ENCODE peak calls at places on chromosomes 11 and 22, in four cellular contexts. N is dorsolateral prefrontal cortex, K is AG04449, M is prostate gland. T is an unnamed sample.

GRCh38 chr22:19814428-19814827 is 40.2 kb downstream of the GNB1L start:
- DNase-seq in N (no peak), K (no peak), M (no peak), T (no peak)

GRCh38 chr11:3989251-3989650 is 105.3 kb upstream of the RRM1 start:
- DNase-seq in N (peak), K (no peak), M (no peak), T (no peak)

GRCh38 chr11:15159085-15159484 is 44.4 kb downstream of the INSC start:
- DNase-seq in N (no peak), K (no peak), M (no peak), T (no peak)

GRCh38 chr22:42808516-42808915 is 48.6 kb downstream of the ARFGAP3 start:
- DNase-seq in N (no peak), K (no peak), M (no peak), T (no peak)

GRCh38 chr11:32511926-32512325 is 71.7 kb upstream of the EIF3M start:
- DNase-seq in N (no peak), K (no peak), M (no peak), T (no peak)

GRCh38 chr22:28442951-28443876 is 236.4 kb downstream of the TTC28 start:
- DNase-seq in N (peak), K (no peak), M (peak), T (no peak)

GRCh38 chr11:2927493-2927800 is 1.8 kb downstream of the PHLDA2 start:
- DNase-seq in N (no peak), K (no peak), M (no peak), T (no peak)

GRCh38 chr11:16604784-16605439 is 133.5 kb upstream of the C11orf58 start:
- DNase-seq in N (no peak), K (no peak), M (no peak), T (no peak)

GRCh38 chr22:44329179-44329796 is 16.5 kb upstream of the SHISAL1 start:
- DNase-seq in N (no peak), K (no peak), M (no peak), T (no peak)

GRCh38 chr22:24001314-24001713 is 3.9 kb downstream of the GSTT4 start:
- DNase-seq in N (no peak), K (no peak), M (no peak), T (no peak)

GRCh38 chr11:2853997-2854560 is 31.5 kb downstream of the CDKN1C start:
- DNase-seq in N (no peak), K (no peak), M (no peak), T (no peak)

GRCh38 chr11:70532728-70533127 is 134.4 kb downstream of the CTTN start:
- DNase-seq in N (no peak), K (no peak), M (no peak), T (no peak)

GRCh38 chr11:24234822-24235508 is 261.9 kb upstream of the LUZP2 start:
- DNase-seq in N (no peak), K (no peak), M (no peak), T (no peak)

GRCh38 chr11:94731921-94732601 is 36.1 kb upstream of the AMOTL1 start:
- DNase-seq in N (no peak), K (no peak), M (no peak), T (peak)

GRCh38 chr11:60680455-60681119 is 18.8 kb upstream of the MS4A8 start:
- DNase-seq in N (no peak), K (no peak), M (no peak), T (no peak)

GRCh38 chr11:128599729-128600128 is 12.4 kb upstream of the ETS1 start:
- DNase-seq in N (no peak), K (no peak), M (no peak), T (no peak)

GRCh38 chr22:32322986-32323385 is 34.7 kb upstream of the RFPL3 start:
- DNase-seq in N (no peak), K (no peak), M (no peak), T (no peak)

GRCh38 chr11:66636411-66636810 is 2.1 kb upstream of the RBM4 start:
- DNase-seq in N (no peak), K (no peak), M (no peak), T (no peak)

GRCh38 chr22:18068381-18068988 is 9.3 kb upstream of the PEX26 start:
- DNase-seq in N (no peak), K (no peak), M (no peak), T (no peak)

GRCh38 chr22:23800297-23801237 is 13.8 kb downstream of the SMARCB1 start:
- DNase-seq in N (no peak), K (no peak), M (no peak), T (no peak)

GRCh38 chr11:114610984-114611944 is 15.7 kb upstream of the NXPE4 start:
- DNase-seq in N (no peak), K (no peak), M (peak), T (no peak)
- TF ChIP-seq CTCF in N (no peak), K (no peak), M (no peak), T (no peak)

DNA sequence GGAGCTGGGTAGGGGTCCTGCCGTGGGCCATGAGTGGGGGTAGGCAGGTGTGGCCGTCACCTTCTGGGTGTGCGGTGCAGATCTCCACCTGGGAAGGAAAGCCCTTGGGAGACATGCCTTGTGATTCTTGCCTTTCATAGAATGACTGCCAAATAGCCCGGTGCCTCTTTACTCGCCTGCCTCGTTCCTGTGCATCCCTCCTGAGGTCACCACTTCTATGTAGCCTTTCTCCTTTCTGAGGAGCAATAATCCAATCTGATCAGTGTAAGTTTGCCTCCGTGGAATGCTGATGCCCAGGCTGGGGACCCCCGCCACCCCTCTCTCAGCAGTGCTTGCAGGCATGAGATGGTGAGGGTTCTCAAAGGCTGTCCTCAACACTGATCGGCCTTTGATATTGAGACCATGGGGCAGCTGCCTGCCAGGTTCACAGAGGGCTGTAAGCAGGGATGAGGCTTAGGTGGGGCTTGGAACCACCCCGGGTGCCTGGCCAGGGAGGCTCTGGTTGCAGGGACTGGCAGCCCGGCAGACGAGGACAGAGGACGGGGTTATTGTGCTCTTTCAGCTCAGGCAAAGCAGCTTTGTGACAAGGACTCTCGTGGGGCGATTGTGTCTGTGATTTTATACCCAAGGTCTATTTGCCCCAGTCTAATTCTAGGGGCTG is 86.1 kb upstream of the WNT7B start:
- DNase-seq in N (peak), K (no peak), M (no peak), T (no peak)
- H3K4me3 ChIP-seq in N (peak), K (no peak), M (no peak), T (no peak)

GRCh38 chr22:49970528-49971231 is 10.1 kb downstream of the PIM3 start:
- DNase-seq in N (peak), K (peak), M (peak), T (peak)
- TF ChIP-seq CTCF in N (no peak), K (no peak), M (no peak), T (no peak)

GRCh38 chr11:8808226-8808585 is 102.8 kb upstream of the AKIP1 start:
- DNase-seq in N (no peak), K (no peak), M (no peak), T (no peak)

GRCh38 chr11:8809185-8809584 is 101.8 kb upstream of the AKIP1 start:
- DNase-seq in N (no peak), K (no peak), M (no peak), T (no peak)

GRCh38 chr11:8806974-8807373 is 104.0 kb upstream of the AKIP1 start:
- DNase-seq in N (no peak), K (no peak), M (no peak), T (no peak)

GRCh38 chr11:8809605-8810272 is 101.2 kb upstream of the AKIP1 start:
- DNase-seq in N (no peak), K (no peak), M (no peak), T (no peak)

DNA sequence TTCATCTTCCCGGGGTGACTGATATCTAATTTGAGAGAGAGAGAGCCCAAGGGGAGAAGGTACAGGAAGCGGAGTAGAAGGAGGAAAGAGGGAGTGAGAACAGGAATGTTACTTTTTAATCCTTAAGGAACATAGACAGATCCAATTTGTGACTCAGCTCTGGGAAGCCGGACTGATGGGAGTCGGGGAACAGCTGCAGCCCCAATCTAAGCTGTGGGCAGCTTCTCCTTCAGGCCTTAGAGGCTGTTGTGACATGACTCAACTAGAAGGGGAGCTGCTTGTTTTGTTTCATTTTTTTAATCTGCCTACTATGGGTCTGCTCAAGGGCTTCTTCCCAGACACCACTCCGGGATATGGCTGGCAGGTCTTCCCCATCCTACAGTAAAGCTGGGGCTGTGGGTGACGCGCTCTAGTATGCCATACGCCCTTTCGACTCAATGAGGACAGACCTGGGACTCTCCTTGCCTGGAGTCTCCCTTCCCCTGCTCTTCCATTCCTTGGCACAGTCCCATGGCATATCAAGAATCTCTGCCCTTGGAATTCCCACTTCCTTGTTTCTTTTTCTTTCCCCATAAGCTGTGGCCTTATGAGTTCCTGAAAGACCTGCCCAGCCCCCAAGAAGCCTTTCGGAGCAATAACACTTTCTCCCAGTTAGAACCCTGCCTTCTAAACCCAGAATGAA is 103.3 kb upstream of the AKIP1 start:
- DNase-seq in N (peak), K (no peak), M (no peak), T (peak)
- H3K4me3 ChIP-seq in N (peak), K (peak), M (peak), T (peak)